ENCODE peak calls at places on chromosome 2, in nine cellular contexts. One of them, this sample, is unnamed.

GRCh38 chr2:85439986-85440385 is 21.5 kb downstream of the SH2D6 start:
- DNase-seq in NCI-H69: no peak
- DNase-seq in H54: no peak
- DNase-seq in CD8-positive, alpha-beta memory T cell: no peak
- DNase-seq in aorta: no peak
- DNase-seq in activated CD4-positive, alpha-beta T cell treated with anti-CD3 and anti-CD28 coated beads for 48 hours: peak; percentile 49
- DNase-seq in neuronal stem cell: no peak
- DNase-seq in activated CD8-positive, alpha-beta T cell treated with anti-CD3 and anti-CD28 coated beads, Interleukin-2, amount 10 ng/mL, durations not matched to agents 7 days and 5 days: peak; percentile 61
- DNase-seq in T-helper 2 cell: no peak
- DNase-seq in this sample: no peak

GRCh38 chr2:46296216-46296839 is 879 bp upstream of the EPAS1 start:
- DNase-seq in NCI-H69: no peak
- DNase-seq in H54: no peak
- DNase-seq in CD8-positive, alpha-beta memory T cell: no peak
- DNase-seq in aorta: peak; percentile 82
- DNase-seq in activated CD4-positive, alpha-beta T cell treated with anti-CD3 and anti-CD28 coated beads for 48 hours: peak; percentile 18
- DNase-seq in neuronal stem cell: no peak
- DNase-seq in activated CD8-positive, alpha-beta T cell treated with anti-CD3 and anti-CD28 coated beads, Interleukin-2, amount 10 ng/mL, durations not matched to agents 7 days and 5 days: no peak
- DNase-seq in T-helper 2 cell: no peak
- DNase-seq in this sample: no peak

GRCh38 chr2:143248631-143249030 is 119.4 kb downstream of the ARHGAP15 start:
- DNase-seq in NCI-H69: no peak
- DNase-seq in H54: no peak
- DNase-seq in CD8-positive, alpha-beta memory T cell: no peak
- DNase-seq in aorta: no peak
- DNase-seq in activated CD4-positive, alpha-beta T cell treated with anti-CD3 and anti-CD28 coated beads for 48 hours: no peak
- DNase-seq in neuronal stem cell: no peak
- DNase-seq in activated CD8-positive, alpha-beta T cell treated with anti-CD3 and anti-CD28 coated beads, Interleukin-2, amount 10 ng/mL, durations not matched to agents 7 days and 5 days: no peak
- DNase-seq in T-helper 2 cell: no peak
- DNase-seq in this sample: no peak

GRCh38 chr2:72917138-72917874 is at the start of gene EMX1:
- DNase-seq in NCI-H69: peak; percentile 90
- DNase-seq in H54: no peak
- DNase-seq in CD8-positive, alpha-beta memory T cell: no peak
- DNase-seq in aorta: no peak
- DNase-seq in activated CD4-positive, alpha-beta T cell treated with anti-CD3 and anti-CD28 coated beads for 48 hours: peak; percentile 69
- DNase-seq in neuronal stem cell: peak; percentile 83
- DNase-seq in activated CD8-positive, alpha-beta T cell treated with anti-CD3 and anti-CD28 coated beads, Interleukin-2, amount 10 ng/mL, durations not matched to agents 7 days and 5 days: peak; percentile 54
- DNase-seq in T-helper 2 cell: no peak
- DNase-seq in this sample: peak; percentile 52

GRCh38 chr2:31235504-31235902 is 1.6 kb downstream of the EHD3 start:
- DNase-seq in NCI-H69: peak; percentile 16
- DNase-seq in H54: peak; percentile 51
- DNase-seq in CD8-positive, alpha-beta memory T cell: no peak
- DNase-seq in aorta: no peak
- DNase-seq in activated CD4-positive, alpha-beta T cell treated with anti-CD3 and anti-CD28 coated beads for 48 hours: no peak
- DNase-seq in neuronal stem cell: no peak
- DNase-seq in activated CD8-positive, alpha-beta T cell treated with anti-CD3 and anti-CD28 coated beads, Interleukin-2, amount 10 ng/mL, durations not matched to agents 7 days and 5 days: no peak
- DNase-seq in T-helper 2 cell: no peak
- DNase-seq in this sample: no peak

GRCh38 chr2:207734264-207734635 is 22.8 kb downstream of the CCNYL1 start:
- DNase-seq in NCI-H69: peak; percentile 25
- DNase-seq in H54: no peak
- DNase-seq in CD8-positive, alpha-beta memory T cell: no peak
- DNase-seq in aorta: no peak
- DNase-seq in activated CD4-positive, alpha-beta T cell treated with anti-CD3 and anti-CD28 coated beads for 48 hours: no peak
- DNase-seq in neuronal stem cell: no peak
- DNase-seq in activated CD8-positive, alpha-beta T cell treated with anti-CD3 and anti-CD28 coated beads, Interleukin-2, amount 10 ng/mL, durations not matched to agents 7 days and 5 days: no peak
- DNase-seq in T-helper 2 cell: no peak
- DNase-seq in this sample: no peak

GRCh38 chr2:2698182-2699116 is 367.4 kb upstream of the MYT1L start:
- DNase-seq in NCI-H69: peak; percentile 68
- DNase-seq in H54: peak; percentile 18
- DNase-seq in CD8-positive, alpha-beta memory T cell: no peak
- DNase-seq in aorta: no peak
- DNase-seq in activated CD4-positive, alpha-beta T cell treated with anti-CD3 and anti-CD28 coated beads for 48 hours: peak; percentile 47
- DNase-seq in neuronal stem cell: no peak
- DNase-seq in activated CD8-positive, alpha-beta T cell treated with anti-CD3 and anti-CD28 coated beads, Interleukin-2, amount 10 ng/mL, durations not matched to agents 7 days and 5 days: no peak
- DNase-seq in T-helper 2 cell: no peak
- DNase-seq in this sample: no peak

GRCh38 chr2:242060212-242060835 is 190.8 kb downstream of the RTP5 start:
- DNase-seq in NCI-H69: no peak
- DNase-seq in H54: no peak
- DNase-seq in CD8-positive, alpha-beta memory T cell: no peak
- DNase-seq in aorta: no peak
- DNase-seq in activated CD4-positive, alpha-beta T cell treated with anti-CD3 and anti-CD28 coated beads for 48 hours: no peak
- DNase-seq in neuronal stem cell: no peak
- DNase-seq in activated CD8-positive, alpha-beta T cell treated with anti-CD3 and anti-CD28 coated beads, Interleukin-2, amount 10 ng/mL, durations not matched to agents 7 days and 5 days: no peak
- DNase-seq in T-helper 2 cell: no peak
- DNase-seq in this sample: no peak

GRCh38 chr2:223042704-223043118 is 9.3 kb upstream of the KCNE4 start:
- DNase-seq in NCI-H69: peak; percentile 27
- DNase-seq in H54: no peak
- DNase-seq in CD8-positive, alpha-beta memory T cell: no peak
- DNase-seq in aorta: no peak
- DNase-seq in activated CD4-positive, alpha-beta T cell treated with anti-CD3 and anti-CD28 coated beads for 48 hours: no peak
- DNase-seq in neuronal stem cell: no peak
- DNase-seq in activated CD8-positive, alpha-beta T cell treated with anti-CD3 and anti-CD28 coated beads, Interleukin-2, amount 10 ng/mL, durations not matched to agents 7 days and 5 days: no peak
- DNase-seq in T-helper 2 cell: no peak
- DNase-seq in this sample: no peak

GRCh38 chr2:69766014-69766413 is 24.1 kb downstream of the ANXA4 start:
- DNase-seq in NCI-H69: no peak
- DNase-seq in H54: no peak
- DNase-seq in CD8-positive, alpha-beta memory T cell: no peak
- DNase-seq in aorta: no peak
- DNase-seq in activated CD4-positive, alpha-beta T cell treated with anti-CD3 and anti-CD28 coated beads for 48 hours: no peak
- DNase-seq in neuronal stem cell: no peak
- DNase-seq in activated CD8-positive, alpha-beta T cell treated with anti-CD3 and anti-CD28 coated beads, Interleukin-2, amount 10 ng/mL, durations not matched to agents 7 days and 5 days: no peak
- DNase-seq in T-helper 2 cell: no peak
- DNase-seq in this sample: no peak